ENCODE peak calls at places on chromosomes 12 and 14, in four cellular contexts. D is activated naive CD4-positive, alpha-beta T cell; B is caudate nucleus; T is fibroblast of pulmonary artery. V is an unnamed sample.

GRCh38 chr14:58428011-58428807 is 690 bp downstream of the KIAA0586 start:
- DNase-seq in D (no peak), B (no peak), T (peak), V (no peak)

GRCh38 chr12:716506-716905 is 35.9 kb upstream of the WNK1 start:
- DNase-seq in D (no peak), B (no peak), T (peak), V (no peak)

GRCh38 chr12:116080415-116080814 is 197.1 kb downstream of the MED13L start:
- DNase-seq in D (no peak), B (no peak), T (no peak), V (no peak)

GRCh38 chr14:37819155-37820015 is 224.0 kb downstream of the TTC6 start:
- DNase-seq in D (no peak), B (no peak), T (peak), V (no peak)

GRCh38 chr12:113697646-113698504 is 226.2 kb upstream of the LHX5 start:
- DNase-seq in D (no peak), B (no peak), T (no peak), V (no peak)

GRCh38 chr14:59339526-59339925 is 125.7 kb downstream of the GPR135 start:
- DNase-seq in D (no peak), B (no peak), T (no peak), V (no peak)

GRCh38 chr12:5499566-5500325 is 67.8 kb downstream of the NTF3 start:
- DNase-seq in D (no peak), B (no peak), T (no peak), V (no peak)

GRCh38 chr12:4355843-4356327 is 23.6 kb downstream of the FGF23 start:
- DNase-seq in D (peak), B (no peak), T (peak), V (no peak)

GRCh38 chr12:60148109-60148508 is 552.3 kb downstream of the SLC16A7 start:
- DNase-seq in D (no peak), B (no peak), T (peak), V (no peak)

GRCh38 chr14:22653012-22653621 is 9.0 kb upstream of the OR6J1 start:
- DNase-seq in D (peak), B (no peak), T (peak), V (peak)

GRCh38 chr14:27222671-27223070 is 624.8 kb upstream of the NOVA1 start:
- DNase-seq in D (no peak), B (no peak), T (no peak), V (no peak)

GRCh38 chr12:121452356-121453021 is 52.6 kb downstream of the RNF34 start:
- DNase-seq in D (no peak), B (no peak), T (no peak), V (no peak)

GRCh38 chr12:52769354-52769753 is 7.8 kb downstream of the KRT76 start:
- DNase-seq in D (no peak), B (no peak), T (no peak), V (no peak)

GRCh38 chr14:60226296-60226695 is 22.7 kb upstream of the PPM1A start:
- DNase-seq in D (no peak), B (no peak), T (no peak), V (no peak)

GRCh38 chr14:23147676-23148075 is 28.6 kb upstream of the CEBPE start:
- DNase-seq in D (no peak), B (no peak), T (peak), V (no peak)

GRCh38 chr14:81200041-81200440 is 20.7 kb downstream of the GTF2A1 start:
- DNase-seq in D (no peak), B (no peak), T (no peak), V (no peak)

GRCh38 chr12:59595097-59595496 is 732 bp upstream of the SLC16A7 start:
- DNase-seq in D (no peak), B (no peak), T (no peak), V (no peak)

GRCh38 chr12:123532808-123533649 is 490 bp downstream of the RILPL1 start:
- DNase-seq in D (no peak), B (peak), T (peak), V (peak)

GRCh38 chr14:95341115-95341514 is 21.4 kb upstream of the CLMN start:
- DNase-seq in D (no peak), B (no peak), T (no peak), V (no peak)

GRCh38 chr12:47547077-47547476 is 158.8 kb downstream of the RPAP3 start:
- DNase-seq in D (no peak), B (no peak), T (peak), V (no peak)

GRCh38 chr14:79011091-79011919 is 841.1 kb downstream of the NRXN3 start:
- DNase-seq in D (no peak), B (no peak), T (peak), V (peak)

V was measured in frontal cortex.